ENCODE peak calls at places on chromosome 3, in seven cellular contexts. J, X, U, W, I, R and C are unnamed samples.
A peak's percentile ranks its signal among the peaks of the same experiment; 100 is the strongest.

GRCh38 chr3:46923559-46924350 is 46.2 kb downstream of the PTH1R start:
- DNase-seq in J (no peak), X (peak; percentile 28), U (peak; percentile 30), W (no peak), I (no peak), R (no peak), C (no peak)

GRCh38 chr3:138916824-138917223 is 30.1 kb downstream of the FOXL2 start:
- DNase-seq in J (no peak), X (no peak), U (no peak), W (peak; percentile 42), I (no peak), R (no peak), C (no peak)

GRCh38 chr3:65836047-65836446 is 202.7 kb downstream of the MAGI1 start:
- DNase-seq in J (no peak), X (no peak), U (peak; percentile 63), W (no peak), I (no peak), R (no peak), C (no peak)

GRCh38 chr3:52232279-52233107 is 6.5 kb downstream of the TWF2 start:
- DNase-seq in J (no peak), X (no peak), U (no peak), W (no peak), I (no peak), R (no peak), C (no peak)

GRCh38 chr3:173902866-173903265 is 505.3 kb downstream of the NLGN1 start:
- DNase-seq in J (no peak), X (no peak), U (no peak), W (no peak), I (no peak), R (no peak), C (no peak)

GRCh38 chr3:148149556-148149955 is 548.1 kb upstream of the AGTR1 start:
- DNase-seq in J (no peak), X (no peak), U (no peak), W (no peak), I (no peak), R (no peak), C (no peak)

GRCh38 chr3:12400795-12401194 is 83.5 kb upstream of the TSEN2 start:
- DNase-seq in J (no peak), X (no peak), U (peak; percentile 83), W (no peak), I (no peak), R (no peak), C (no peak)

GRCh38 chr3:140610544-140610943 is 67.3 kb upstream of the TRIM42 start:
- DNase-seq in J (no peak), X (no peak), U (no peak), W (no peak), I (no peak), R (no peak), C (no peak)

GRCh38 chr3:140296796-140297352 is 361.9 kb downstream of the CLSTN2 start:
- DNase-seq in J (no peak), X (no peak), U (peak; percentile 92), W (no peak), I (no peak), R (no peak), C (no peak)

GRCh38 chr3:98021821-98022220 is 13.3 kb downstream of the GABRR3 start:
- DNase-seq in J (no peak), X (no peak), U (peak; percentile 57), W (no peak), I (no peak), R (no peak), C (no peak)

GRCh38 chr3:169914321-169914720 is 2.9 kb downstream of the SAMD7 start:
- DNase-seq in J (no peak), X (no peak), U (peak; percentile 40), W (no peak), I (no peak), R (no peak), C (no peak)

GRCh38 chr3:197305854-197306253 is 7.4 kb upstream of the DLG1 start:
- DNase-seq in J (no peak), X (no peak), U (peak; percentile 79), W (no peak), I (no peak), R (no peak), C (no peak)